ENCODE peak calls at places on chromosomes 1 and 21, in six cellular contexts. S is astrocyte, V is thoracic aorta, Z is lung, Q is activated B cell treated with CpG ODN at 0.5 μM for 24 hours, W is tibial nerve. F is an unnamed sample.

GRCh38 chr1:207014728-207015127 is 17.8 kb downstream of the C1orf116 start:
- DNase-seq in V (no peak), Q (no peak), W (no peak), Z (no peak), S (no peak), F (no peak)

GRCh38 chr1:29390491-29391361 is 154.4 kb downstream of the PTPRU start:
- DNase-seq in S (no peak), W (no peak), Z (no peak), Q (no peak), V (no peak), F (peak; percentile 11)

GRCh38 chr1:167541610-167542009 is 12.0 kb downstream of the CREG1 start:
- DNase-seq in S (peak; percentile 47), Q (no peak), Z (no peak), W (no peak), V (no peak), F (no peak)

GRCh38 chr1:101261629-101262028 is 24.8 kb downstream of the S1PR1 start:
- DNase-seq in S (peak; percentile 28), W (no peak), Q (no peak), V (no peak), Z (no peak), F (no peak)

GRCh38 chr1:27522860-27523665 is 33.1 kb upstream of the WASF2 start:
- DNase-seq in S (no peak), V (no peak), Z (no peak), W (no peak), Q (peak; percentile 19), F (no peak)

GRCh38 chr21:41684381-41685245 is 82.2 kb downstream of the RIPK4 start:
- DNase-seq in Q (no peak), W (no peak), V (no peak), S (peak; percentile 74), Z (peak; percentile 59), F (no peak)

GRCh38 chr1:4527819-4528218 is 126.6 kb upstream of the AJAP1 start:
- DNase-seq in W (no peak), Q (no peak), Z (no peak), S (no peak), V (no peak), F (no peak)

GRCh38 chr1:208556461-208556860 is 312.3 kb upstream of the PLXNA2 start:
- DNase-seq in S (no peak), V (no peak), Q (no peak), Z (no peak), W (no peak), F (no peak)

GRCh38 chr1:52534928-52535764 is 17.7 kb downstream of the TUT4 start:
- DNase-seq in W (no peak), Z (no peak), Q (no peak), V (no peak), S (peak; percentile 68), F (no peak)

GRCh38 chr1:118486213-118486612 is 301.2 kb upstream of the SPAG17 start:
- DNase-seq in S (no peak), W (no peak), V (no peak), Z (no peak), Q (no peak), F (no peak)

GRCh38 chr1:36224537-36225297 is 474 bp downstream of the THRAP3 start:
- DNase-seq in Q (no peak), Z (peak; percentile 82), V (peak; percentile 70), W (peak; percentile 45), S (peak; percentile 80), F (peak; percentile 73)

GRCh38 chr1:200034821-200035396 is 7.4 kb downstream of the NR5A2 start:
- DNase-seq in Q (no peak), S (no peak), W (no peak), V (no peak), Z (no peak), F (no peak)

GRCh38 chr1:91383461-91383860 is 21.2 kb downstream of the HFM1 start:
- DNase-seq in S (peak; percentile 45), W (no peak), Q (no peak), Z (no peak), V (no peak), F (no peak)

GRCh38 chr1:195591917-195592672 is 1016.1 kb downstream of the KCNT2 start:
- DNase-seq in Z (no peak), Q (no peak), W (no peak), S (peak; percentile 76), V (no peak), F (no peak)

GRCh38 chr21:42262826-42263225 is 43.9 kb downstream of the ABCG1 start:
- DNase-seq in Q (no peak), V (peak; percentile 42), S (no peak), W (no peak), Z (peak; percentile 69), F (no peak)

GRCh38 chr1:16015491-16015890 is 2.4 kb downstream of the HSPB7 start:
- DNase-seq in Z (no peak), Q (no peak), S (no peak), W (no peak), V (no peak), F (no peak)

GRCh38 chr1:217076902-217077301 is 353.7 kb upstream of the ESRRG start:
- DNase-seq in V (no peak), Q (no peak), Z (no peak), S (peak; percentile 74), W (no peak), F (no peak)

GRCh38 chr1:150156868-150157603 is 7.3 kb downstream of the PLEKHO1 start:
- DNase-seq in V (no peak), S (peak; percentile 62), Z (no peak), W (no peak), Q (no peak), F (no peak)

GRCh38 chr1:71859806-71860205 is 422.5 kb downstream of the NEGR1 start:
- DNase-seq in Q (no peak), S (no peak), Z (no peak), V (no peak), W (no peak), F (no peak)

GRCh38 chr1:235671992-235672391 is 22.4 kb upstream of the GNG4 start:
- DNase-seq in Z (no peak), Q (no peak), V (no peak), W (no peak), S (no peak), F (no peak)

DNA sequence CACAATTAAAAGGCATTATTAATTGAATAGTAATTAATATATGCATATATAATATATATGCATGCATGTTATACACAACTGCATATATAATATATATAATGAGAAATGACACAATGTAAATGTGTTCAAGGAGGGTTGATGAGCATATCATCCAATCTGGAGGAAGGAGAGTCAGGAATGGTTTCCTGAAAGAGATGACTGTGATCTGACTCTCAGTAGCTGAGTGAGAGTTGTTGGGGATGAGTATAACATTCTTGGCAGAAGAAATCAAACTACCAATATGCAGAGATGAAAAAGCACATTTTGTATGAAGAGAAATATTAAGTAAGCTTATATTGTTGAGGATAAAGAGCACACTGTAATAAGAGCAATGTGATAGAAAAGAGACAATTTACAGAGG is 37.3 kb downstream of the F13B start:
- DNase-seq in V (no peak), Z (no peak), Q (no peak), W (no peak), S (no peak), F (no peak)
- TF ChIP-seq CTCF in V (no peak), Z (no peak), Q (no peak), W (no peak), S (no peak), F (no peak)

GRCh38 chr1:54404263-54404662 is 1.9 kb downstream of the SSBP3 start:
- DNase-seq in Z (no peak), V (no peak), Q (no peak), S (no peak), W (no peak), F (no peak)

GRCh38 chr1:54405894-54406293 is 300 bp downstream of the SSBP3 start:
- DNase-seq in Z (no peak), W (no peak), Q (no peak), S (no peak), V (no peak), F (no peak)

GRCh38 chr1:54406339-54407181 is at the start of gene SSBP3:
- DNase-seq in S (peak; percentile 84), W (peak; percentile 82), V (peak; percentile 53), Q (peak; percentile 95), Z (peak; percentile 92), F (peak; percentile 79)

GRCh38 chr1:54403808-54404261 is 2.4 kb downstream of the SSBP3 start:
- DNase-seq in Q (no peak), W (no peak), S (peak; percentile 65), Z (no peak), V (no peak), F (no peak)

GRCh38 chr1:54404939-54405880 is 984 bp downstream of the SSBP3 start:
- DNase-seq in Z (no peak), S (no peak), V (no peak), W (no peak), Q (peak; percentile 28), F (no peak)
- TF ChIP-seq CTCF in Z (no peak), S (no peak), V (no peak), W (no peak), Q (no peak), F (no peak)

GRCh38 chr1:220922951-220923350 is 43.7 kb downstream of the HLX start:
- DNase-seq in S (no peak), Q (no peak), W (no peak), Z (no peak), V (no peak), F (no peak)
- TF ChIP-seq CTCF in S (no peak), Q (no peak), W (no peak), Z (no peak), V (no peak), F (no peak)

DNA sequence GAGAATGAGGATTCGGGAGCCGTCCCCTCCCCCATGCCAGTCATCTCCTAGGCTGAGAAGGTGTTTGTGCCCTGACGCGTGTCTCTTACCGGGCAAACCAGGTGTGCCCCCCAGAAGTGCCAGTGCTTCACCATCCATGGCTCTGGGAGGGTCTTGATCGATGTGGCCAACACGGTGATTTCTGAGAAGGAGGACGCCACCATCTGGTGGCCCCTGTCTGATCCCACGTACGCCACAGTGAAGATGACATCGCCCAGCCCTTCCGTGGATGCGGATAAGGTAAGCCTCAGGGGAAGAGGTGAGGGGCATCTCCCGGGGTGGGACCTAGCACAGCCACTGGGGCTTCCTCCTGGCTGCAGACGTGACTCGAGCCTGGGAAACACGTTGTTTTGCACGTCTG is 959 bp downstream of the PADI6 start:
- DNase-seq in V (no peak), W (no peak), Q (no peak), S (no peak), Z (no peak), F (no peak)
- TF ChIP-seq CTCF in V (no peak), W (no peak), Q (no peak), S (no peak), Z (no peak), F (no peak)